ENCODE peak calls at places on chromosomes 16 and 17, in nine cellular contexts. L is activated naive CD4-positive, alpha-beta T cell treated with anti-CD3 and anti-CD28 coated beads, Interleukin-2, amount 50 U/mL, for 16 hours; R is tibial nerve; A is hypothalamus; K is adrenal gland; M is activated CD4-positive, alpha-beta T cell treated with anti-CD3 and anti-CD28 coated beads, Interleukin-2, amount 50 U/mL, for 1 hour; J is mesenteric fat pad; Y is ELF-1; D is GM04504. W is an unnamed sample.

GRCh38 chr16:3520861-3521260 is 20.1 kb downstream of the CLUAP1 start:
- DNase-seq in L (no peak), R (no peak), A (no peak), K (no peak), M (no peak), J (peak), Y (peak), D (no peak), W (no peak)

GRCh38 chr16:84827131-84827574 is 7.4 kb downstream of the CRISPLD2 start:
- DNase-seq in L (no peak), R (no peak), A (no peak), K (no peak), M (no peak), J (no peak), Y (peak), D (no peak), W (no peak)

GRCh38 chr17:59377410-59377809 is 46.0 kb downstream of the YPEL2 start:
- DNase-seq in L (no peak), R (no peak), A (no peak), K (no peak), M (no peak), J (no peak), Y (no peak), D (no peak), W (no peak)

GRCh38 chr16:73086108-73086507 is 38.2 kb upstream of the ZFHX3 start:
- DNase-seq in L (no peak), R (no peak), A (no peak), K (no peak), M (no peak), J (no peak), Y (no peak), D (no peak), W (no peak)

GRCh38 chr16:49921106-49921505 is 65.2 kb upstream of the ZNF423 start:
- DNase-seq in L (no peak), R (no peak), A (no peak), K (no peak), M (no peak), J (no peak), Y (no peak), D (no peak), W (no peak)

GRCh38 chr16:20866792-20867191 is 33.4 kb downstream of the DCUN1D3 start:
- DNase-seq in L (no peak), R (no peak), A (no peak), K (peak), M (no peak), J (no peak), Y (no peak), D (no peak), W (no peak)

GRCh38 chr17:31128241-31128640 is 33.5 kb downstream of the NF1 start:
- DNase-seq in L (no peak), R (no peak), A (no peak), K (no peak), M (no peak), J (no peak), Y (no peak), D (no peak), W (no peak)

GRCh38 chr17:80421381-80422090 is 6.6 kb downstream of the ENDOV start:
- DNase-seq in L (no peak), R (no peak), A (no peak), K (no peak), M (no peak), J (no peak), Y (no peak), D (no peak), W (no peak)

GRCh38 chr16:81630632-81631026 is 148.5 kb upstream of the PLCG2 start:
- DNase-seq in L (no peak), R (no peak), A (no peak), K (no peak), M (no peak), J (no peak), Y (no peak), D (no peak), W (peak)

GRCh38 chr17:51078009-51078592 is 42.6 kb downstream of the SPAG9 start:
- DNase-seq in L (no peak), R (no peak), A (no peak), K (no peak), M (no peak), J (no peak), Y (no peak), D (no peak), W (no peak)

GRCh38 chr16:72202014-72202413 is 30.1 kb upstream of the PMFBP1 start:
- DNase-seq in L (no peak), R (no peak), A (no peak), K (no peak), M (no peak), J (no peak), Y (no peak), D (no peak), W (no peak)

GRCh38 chr17:67082110-67082509 is 37.8 kb downstream of the CACNG1 start:
- DNase-seq in L (no peak), R (no peak), A (no peak), K (no peak), M (no peak), J (no peak), Y (no peak), D (no peak), W (no peak)

GRCh38 chr16:11386791-11387546 is 41.7 kb downstream of the RMI2 start:
- DNase-seq in L (no peak), R (no peak), A (no peak), K (no peak), M (no peak), J (no peak), Y (peak), D (no peak), W (no peak)

GRCh38 chr17:55727920-55728319 is 5.3 kb upstream of the TMEM100 start:
- DNase-seq in L (no peak), R (no peak), A (no peak), K (no peak), M (no peak), J (no peak), Y (no peak), D (no peak), W (no peak)

GRCh38 chr17:13539421-13539820 is 62.3 kb downstream of the HS3ST3A1 start:
- DNase-seq in L (no peak), R (no peak), A (no peak), K (no peak), M (no peak), J (no peak), Y (no peak), D (no peak), W (no peak)

GRCh38 chr16:49846800-49847199 is 9.1 kb downstream of the ZNF423 start:
- DNase-seq in L (no peak), R (no peak), A (no peak), K (no peak), M (no peak), J (no peak), Y (no peak), D (no peak), W (no peak)

GRCh38 chr17:75087182-75087557 is 584 bp upstream of the SLC16A5 start:
- DNase-seq in L (no peak), R (no peak), A (no peak), K (no peak), M (no peak), J (no peak), Y (no peak), D (no peak), W (no peak)

GRCh38 chr17:65920996-65921395 is 270.9 kb downstream of the CEP112 start:
- DNase-seq in L (no peak), R (no peak), A (no peak), K (no peak), M (no peak), J (no peak), Y (no peak), D (no peak), W (peak)

GRCh38 chr16:12323007-12323699 is 346.6 kb downstream of the SNX29 start:
- DNase-seq in L (no peak), R (no peak), A (no peak), K (no peak), M (no peak), J (no peak), Y (no peak), D (no peak), W (no peak)

GRCh38 chr17:45430738-45431530 is 1.7 kb downstream of the ARHGAP27 start:
- DNase-seq in L (no peak), R (no peak), A (no peak), K (no peak), M (no peak), J (no peak), Y (peak), D (no peak), W (no peak)

GRCh38 chr17:64259922-64260321 is 3.1 kb downstream of the TEX2 start:
- DNase-seq in L (no peak), R (no peak), A (no peak), K (peak), M (no peak), J (no peak), Y (no peak), D (peak), W (peak)

GRCh38 chr16:58339452-58339938 is 44.7 kb upstream of the PRSS54 start:
- DNase-seq in L (no peak), R (no peak), A (no peak), K (peak), M (no peak), J (no peak), Y (peak), D (no peak), W (no peak)

GRCh38 chr17:80820331-80820730 is 171.3 kb upstream of the CHMP6 start:
- DNase-seq in L (peak), R (no peak), A (no peak), K (peak), M (no peak), J (peak), Y (no peak), D (no peak), W (no peak)

GRCh38 chr16:1348441-1348840 is 3.2 kb downstream of the TSR3 start:
- DNase-seq in L (no peak), R (no peak), A (no peak), K (no peak), M (no peak), J (no peak), Y (no peak), D (no peak), W (no peak)

GRCh38 chr17:80761421-80761871 is 216.8 kb downstream of the RPTOR start:
- DNase-seq in L (peak), R (no peak), A (no peak), K (no peak), M (peak), J (peak), Y (no peak), D (no peak), W (no peak)

GRCh38 chr17:50260501-50260911 is 13.8 kb upstream of the TMEM92 start:
- DNase-seq in L (no peak), R (no peak), A (no peak), K (no peak), M (no peak), J (peak), Y (no peak), D (no peak), W (no peak)

GRCh38 chr16:10368984-10369551 is 16.8 kb upstream of the ATF7IP2 start:
- DNase-seq in L (no peak), R (no peak), A (no peak), K (no peak), M (no peak), J (no peak), Y (no peak), D (no peak), W (no peak)

GRCh38 chr17:63531022-63531965 is 8.1 kb downstream of the KCNH6 start:
- DNase-seq in L (no peak), R (no peak), A (no peak), K (peak), M (no peak), J (no peak), Y (no peak), D (no peak), W (no peak)

GRCh38 chr17:81840826-81841778 is 6.3 kb upstream of the PPP1R27 start:
- DNase-seq in L (no peak), R (no peak), A (no peak), K (peak), M (no peak), J (peak), Y (peak), D (no peak), W (no peak)

GRCh38 chr17:9291912-9292562 is 270.7 kb downstream of the NTN1 start:
- DNase-seq in L (peak), R (peak), A (no peak), K (peak), M (peak), J (no peak), Y (peak), D (no peak), W (no peak)

GRCh38 chr16:2473425-2473926 is 1.5 kb upstream of the TBC1D24 start:
- DNase-seq in L (peak), R (no peak), A (no peak), K (no peak), M (peak), J (no peak), Y (peak), D (no peak), W (no peak)